ENCODE peak calls at places on chromosomes 16 and 17, in six cellular contexts. One of them, this sample, is unnamed.

GRCh38 chr17:70169707-70170597 is 620 bp downstream of the KCNJ2 start:
- DNase-seq in mesothelial cell of epicardium: peak
- DNase-seq in breast epithelium: no peak
- DNase-seq in A549: peak
- DNase-seq in tibial artery: no peak
- DNase-seq in uterus: no peak
- DNase-seq in this sample: no peak

GRCh38 chr16:46974352-46974751 is 878 bp upstream of the DNAJA2 start:
- DNase-seq in mesothelial cell of epicardium: no peak
- DNase-seq in breast epithelium: no peak
- DNase-seq in A549: peak
- DNase-seq in tibial artery: no peak
- DNase-seq in uterus: no peak
- DNase-seq in this sample: no peak

GRCh38 chr17:1040216-1040600 is 43.3 kb downstream of the TIMM22 start:
- DNase-seq in mesothelial cell of epicardium: no peak
- DNase-seq in breast epithelium: no peak
- DNase-seq in A549: no peak
- DNase-seq in tibial artery: no peak
- DNase-seq in uterus: no peak
- DNase-seq in this sample: no peak

GRCh38 chr16:68280160-68280559 is 15.8 kb downstream of the SLC7A6 start:
- DNase-seq in mesothelial cell of epicardium: no peak
- DNase-seq in breast epithelium: no peak
- DNase-seq in A549: no peak
- DNase-seq in tibial artery: no peak
- DNase-seq in uterus: no peak
- DNase-seq in this sample: no peak

GRCh38 chr17:8075081-8075480 is 12.4 kb downstream of the ALOX12B start:
- DNase-seq in mesothelial cell of epicardium: no peak
- DNase-seq in breast epithelium: no peak
- DNase-seq in A549: no peak
- DNase-seq in tibial artery: no peak
- DNase-seq in uterus: no peak
- DNase-seq in this sample: no peak

GRCh38 chr17:3557768-3558583 is at the start of gene TRPV3:
- DNase-seq in mesothelial cell of epicardium: no peak
- DNase-seq in breast epithelium: no peak
- DNase-seq in A549: no peak
- DNase-seq in tibial artery: no peak
- DNase-seq in uterus: no peak
- DNase-seq in this sample: peak

GRCh38 chr17:55710829-55711496 is 11.7 kb downstream of the TMEM100 start:
- DNase-seq in mesothelial cell of epicardium: no peak
- DNase-seq in breast epithelium: no peak
- DNase-seq in A549: no peak
- DNase-seq in tibial artery: no peak
- DNase-seq in uterus: no peak
- DNase-seq in this sample: no peak

GRCh38 chr17:81176656-81177055 is 10.6 kb upstream of the AATK start:
- DNase-seq in mesothelial cell of epicardium: no peak
- DNase-seq in breast epithelium: no peak
- DNase-seq in A549: no peak
- DNase-seq in tibial artery: no peak
- DNase-seq in uterus: no peak
- DNase-seq in this sample: no peak

GRCh38 chr16:67910162-67910561 is 17.1 kb downstream of the PSKH1 start:
- DNase-seq in mesothelial cell of epicardium: no peak
- DNase-seq in breast epithelium: no peak
- DNase-seq in A549: no peak
- DNase-seq in tibial artery: no peak
- DNase-seq in uterus: no peak
- DNase-seq in this sample: no peak

GRCh38 chr16:25959216-25959615 is 267.5 kb downstream of the HS3ST4 start:
- DNase-seq in mesothelial cell of epicardium: no peak
- DNase-seq in breast epithelium: no peak
- DNase-seq in A549: no peak
- DNase-seq in tibial artery: no peak
- DNase-seq in uterus: no peak
- DNase-seq in this sample: no peak

GRCh38 chr16:2982402-2982801 is 2.2 kb upstream of the PKMYT1 start:
- DNase-seq in mesothelial cell of epicardium: no peak
- DNase-seq in breast epithelium: no peak
- DNase-seq in A549: no peak
- DNase-seq in tibial artery: no peak
- DNase-seq in uterus: no peak
- DNase-seq in this sample: no peak

GRCh38 chr17:38702900-38703741 is 2.0 kb upstream of the MLLT6 start:
- DNase-seq in mesothelial cell of epicardium: no peak
- DNase-seq in breast epithelium: no peak
- DNase-seq in A549: no peak
- DNase-seq in tibial artery: no peak
- DNase-seq in uterus: no peak
- DNase-seq in this sample: peak

GRCh38 chr16:67655363-67655762 is 4.7 kb downstream of the ACD start:
- DNase-seq in mesothelial cell of epicardium: no peak
- DNase-seq in breast epithelium: no peak
- DNase-seq in A549: no peak
- DNase-seq in tibial artery: no peak
- DNase-seq in uterus: no peak
- DNase-seq in this sample: no peak

GRCh38 chr16:71927383-71927782 is 32.1 kb downstream of the IST1 start:
- DNase-seq in mesothelial cell of epicardium: peak
- DNase-seq in breast epithelium: peak
- DNase-seq in A549: no peak
- DNase-seq in tibial artery: no peak
- DNase-seq in uterus: peak
- DNase-seq in this sample: no peak

GRCh38 chr16:69402448-69402847 is 16.6 kb upstream of the TERF2 start:
- DNase-seq in mesothelial cell of epicardium: no peak
- DNase-seq in breast epithelium: no peak
- DNase-seq in A549: no peak
- DNase-seq in tibial artery: no peak
- DNase-seq in uterus: no peak
- DNase-seq in this sample: no peak

GRCh38 chr17:74417178-74418045 is 14.5 kb upstream of the GPRC5C start:
- DNase-seq in mesothelial cell of epicardium: no peak
- DNase-seq in breast epithelium: no peak
- DNase-seq in A549: peak
- DNase-seq in tibial artery: no peak
- DNase-seq in uterus: no peak
- DNase-seq in this sample: no peak

GRCh38 chr17:49513044-49513395 is 17.9 kb downstream of the NGFR start:
- DNase-seq in mesothelial cell of epicardium: no peak
- DNase-seq in breast epithelium: no peak
- DNase-seq in A549: no peak
- DNase-seq in tibial artery: no peak
- DNase-seq in uterus: no peak
- DNase-seq in this sample: no peak

GRCh38 chr17:10192963-10193362 is 5.4 kb downstream of the GAS7 start:
- DNase-seq in mesothelial cell of epicardium: no peak
- DNase-seq in breast epithelium: no peak
- DNase-seq in A549: no peak
- DNase-seq in tibial artery: no peak
- DNase-seq in uterus: peak
- DNase-seq in this sample: no peak

GRCh38 chr17:32755045-32755805 is 121.7 kb downstream of the MYO1D start:
- DNase-seq in mesothelial cell of epicardium: no peak
- DNase-seq in breast epithelium: no peak
- DNase-seq in A549: peak
- DNase-seq in tibial artery: no peak
- DNase-seq in uterus: no peak
- DNase-seq in this sample: no peak

GRCh38 chr16:72860726-72861562 is 187.0 kb downstream of the ZFHX3 start:
- DNase-seq in mesothelial cell of epicardium: no peak
- DNase-seq in breast epithelium: no peak
- DNase-seq in A549: no peak
- DNase-seq in tibial artery: peak
- DNase-seq in uterus: no peak
- DNase-seq in this sample: no peak

GRCh38 chr16:31134091-31134571 is 1.4 kb downstream of the PRSS8 start:
- DNase-seq in mesothelial cell of epicardium: no peak
- DNase-seq in breast epithelium: no peak
- DNase-seq in A549: no peak
- DNase-seq in tibial artery: no peak
- DNase-seq in uterus: no peak
- DNase-seq in this sample: no peak

GRCh38 chr17:78709119-78709681 is 72.9 kb downstream of the CYTH1 start:
- DNase-seq in mesothelial cell of epicardium: no peak
- DNase-seq in breast epithelium: no peak
- DNase-seq in A549: no peak
- DNase-seq in tibial artery: no peak
- DNase-seq in uterus: no peak
- DNase-seq in this sample: no peak

GRCh38 chr16:88005968-88006367 is 54.7 kb downstream of the BANP start:
- DNase-seq in mesothelial cell of epicardium: no peak
- DNase-seq in breast epithelium: no peak
- DNase-seq in A549: no peak
- DNase-seq in tibial artery: peak
- DNase-seq in uterus: no peak
- DNase-seq in this sample: no peak

GRCh38 chr16:88003316-88003715 is 52.1 kb downstream of the BANP start:
- DNase-seq in mesothelial cell of epicardium: no peak
- DNase-seq in breast epithelium: no peak
- DNase-seq in A549: no peak
- DNase-seq in tibial artery: no peak
- DNase-seq in uterus: no peak
- DNase-seq in this sample: no peak

GRCh38 chr16:88004391-88004790 is 53.2 kb downstream of the BANP start:
- DNase-seq in mesothelial cell of epicardium: no peak
- DNase-seq in breast epithelium: no peak
- DNase-seq in A549: no peak
- DNase-seq in tibial artery: peak
- DNase-seq in uterus: no peak
- DNase-seq in this sample: peak

GRCh38 chr16:88003736-88004135 is 52.5 kb downstream of the BANP start:
- DNase-seq in mesothelial cell of epicardium: no peak
- DNase-seq in breast epithelium: no peak
- DNase-seq in A549: no peak
- DNase-seq in tibial artery: peak
- DNase-seq in uterus: no peak
- DNase-seq in this sample: peak

DNA sequence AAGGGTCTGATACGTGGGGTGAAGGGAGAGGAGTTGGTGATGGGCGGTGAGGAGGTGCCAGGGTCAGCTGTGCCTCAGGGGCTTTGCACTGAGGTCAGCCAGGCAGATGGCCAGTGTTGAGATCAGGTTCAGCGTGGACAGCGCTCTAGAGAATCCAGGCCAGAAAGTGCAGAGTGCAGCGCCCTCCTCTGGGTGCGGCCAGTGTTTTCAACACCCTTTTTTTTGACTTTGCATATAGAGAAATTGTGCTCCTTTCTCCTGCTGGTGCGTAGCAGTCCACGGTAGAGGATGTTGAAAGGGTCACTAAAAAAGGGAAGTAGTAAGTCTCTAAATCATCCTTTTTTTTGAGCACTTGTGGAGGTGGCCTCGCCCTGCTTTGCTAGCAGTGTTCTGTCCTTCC is 53.9 kb downstream of the BANP start:
- DNase-seq in mesothelial cell of epicardium: no peak
- DNase-seq in breast epithelium: no peak
- DNase-seq in A549: no peak
- DNase-seq in tibial artery: peak
- DNase-seq in uterus: no peak
- DNase-seq in this sample: peak
- TF ChIP-seq CTCF in mesothelial cell of epicardium: no peak
- TF ChIP-seq CTCF in breast epithelium: no peak
- TF ChIP-seq CTCF in A549: peak
- TF ChIP-seq CTCF in tibial artery: no peak
- TF ChIP-seq CTCF in uterus: no peak
- TF ChIP-seq CTCF in this sample: no peak

GRCh38 chr16:89700649-89701424 is 668 bp downstream of the SPATA2L start:
- DNase-seq in mesothelial cell of epicardium: peak
- DNase-seq in breast epithelium: peak
- DNase-seq in A549: peak
- DNase-seq in tibial artery: no peak
- DNase-seq in uterus: peak
- DNase-seq in this sample: peak

GRCh38 chr16:89704281-89704680 is 2.8 kb upstream of the SPATA2L start:
- DNase-seq in mesothelial cell of epicardium: no peak
- DNase-seq in breast epithelium: no peak
- DNase-seq in A549: no peak
- DNase-seq in tibial artery: no peak
- DNase-seq in uterus: no peak
- DNase-seq in this sample: no peak

GRCh38 chr16:89705006-89705405 is 3.5 kb upstream of the SPATA2L start:
- DNase-seq in mesothelial cell of epicardium: no peak
- DNase-seq in breast epithelium: no peak
- DNase-seq in A549: no peak
- DNase-seq in tibial artery: no peak
- DNase-seq in uterus: no peak
- DNase-seq in this sample: no peak

GRCh38 chr16:89700100-89700648 is 1.3 kb downstream of the SPATA2L start:
- DNase-seq in mesothelial cell of epicardium: peak
- DNase-seq in breast epithelium: peak
- DNase-seq in A549: peak
- DNase-seq in tibial artery: peak
- DNase-seq in uterus: peak
- DNase-seq in this sample: peak

GRCh38 chr16:89701425-89702406 is at the start of gene SPATA2L:
- DNase-seq in mesothelial cell of epicardium: peak
- DNase-seq in breast epithelium: peak
- DNase-seq in A549: peak
- DNase-seq in tibial artery: peak
- DNase-seq in uterus: peak
- DNase-seq in this sample: peak
- TF ChIP-seq CTCF in mesothelial cell of epicardium: no peak
- TF ChIP-seq CTCF in breast epithelium: no peak
- TF ChIP-seq CTCF in A549: no peak
- TF ChIP-seq CTCF in tibial artery: no peak
- TF ChIP-seq CTCF in uterus: peak
- TF ChIP-seq CTCF in this sample: no peak

GRCh38 chr16:29729116-29729521 is 16.7 kb downstream of the C16orf54 start:
- DNase-seq in mesothelial cell of epicardium: no peak
- DNase-seq in breast epithelium: no peak
- DNase-seq in A549: peak
- DNase-seq in tibial artery: no peak
- DNase-seq in uterus: no peak
- DNase-seq in this sample: no peak
- TF ChIP-seq CTCF in mesothelial cell of epicardium: peak
- TF ChIP-seq CTCF in breast epithelium: peak
- TF ChIP-seq CTCF in A549: peak
- TF ChIP-seq CTCF in tibial artery: peak
- TF ChIP-seq CTCF in uterus: peak
- TF ChIP-seq CTCF in this sample: no peak

DNA sequence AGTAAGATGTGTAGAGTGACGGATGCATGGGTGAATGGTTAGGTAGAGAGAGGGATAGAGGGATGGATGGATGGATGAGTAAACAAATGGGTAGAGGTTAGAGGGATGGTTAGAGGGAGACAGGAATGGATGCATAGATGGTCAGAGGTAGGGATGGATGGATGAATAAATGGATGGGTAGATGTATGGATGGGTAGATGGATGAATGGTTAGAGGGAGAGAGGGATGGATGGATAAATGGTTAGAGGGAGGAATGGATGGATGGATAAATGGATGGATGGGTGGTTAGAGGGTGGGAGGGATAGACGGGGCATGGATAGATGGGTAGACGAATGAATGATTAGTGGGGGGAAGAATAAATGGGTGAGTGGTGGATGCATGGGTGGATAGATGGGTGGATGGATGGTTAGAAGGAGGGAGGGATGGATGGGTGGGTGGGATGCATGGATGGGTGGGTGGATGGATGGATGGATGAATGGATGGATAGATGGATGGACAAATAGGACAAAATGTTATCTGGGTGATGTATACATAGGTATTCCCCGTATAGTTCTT is 29.2 kb upstream of the SNN start:
- DNase-seq in mesothelial cell of epicardium: no peak
- DNase-seq in breast epithelium: no peak
- DNase-seq in A549: no peak
- DNase-seq in tibial artery: no peak
- DNase-seq in uterus: no peak
- DNase-seq in this sample: no peak
- TF ChIP-seq CTCF in mesothelial cell of epicardium: no peak
- TF ChIP-seq CTCF in breast epithelium: no peak
- TF ChIP-seq CTCF in A549: no peak
- TF ChIP-seq CTCF in tibial artery: no peak
- TF ChIP-seq CTCF in uterus: no peak
- TF ChIP-seq CTCF in this sample: no peak